ENCODE peak calls at places on chromosomes 1 and 21, in ten cellular contexts. T is ELF-1; V is GOT3; U is stimulated activated CD8-positive, alpha-beta memory T cell treated with anti-CD3 and anti-CD28 coated beads, Interleukin-15, amount 100 ng/mL, for 24 hours; S is stimulated activated naive CD8-positive, alpha-beta T cell treated with anti-CD3 and anti-CD28 coated beads, Interleukin-15, amount 100 ng/mL, for 72 hours; F is amniotic stem cell; A is HuH-7.5; P is cardiac fibroblast; C is fibroblast of pulmonary artery; Y is GDM1. N is an unnamed sample.

GRCh38 chr21:33861125-33861524 is 54.5 kb downstream of the ATP5PO start:
- DNase-seq in T (no peak), V (no peak), U (no peak), S (no peak), F (no peak), A (no peak), P (no peak), C (no peak), Y (no peak), N (no peak)

GRCh38 chr1:211323156-211324063 is 3.2 kb upstream of the TRAF5 start:
- DNase-seq in T (peak; percentile 70), V (no peak), U (no peak), S (peak; percentile 65), F (peak; percentile 41), A (peak; percentile 72), P (peak; percentile 76), C (peak; percentile 70), Y (peak; percentile 61), N (peak; percentile 73)

GRCh38 chr1:59116920-59117542 is 179.9 kb upstream of the FGGY start:
- DNase-seq in T (peak; percentile 71), V (no peak), U (no peak), S (no peak), F (no peak), A (no peak), P (peak; percentile 48), C (peak; percentile 51), Y (peak; percentile 36), N (peak; percentile 38)

GRCh38 chr1:44842763-44843655 is at the start of gene PTCH2:
- DNase-seq in T (peak; percentile 95), V (no peak), U (no peak), S (peak; percentile 33), F (peak; percentile 8), A (peak; percentile 76), P (peak; percentile 81), C (peak; percentile 67), Y (no peak), N (peak; percentile 92)

GRCh38 chr1:110990541-110990940 is 26.8 kb upstream of the LRIF1 start:
- DNase-seq in T (no peak), V (no peak), U (no peak), S (no peak), F (no peak), A (no peak), P (no peak), C (no peak), Y (no peak), N (no peak)

GRCh38 chr1:233172201-233172600 is 123.3 kb downstream of the PCNX2 start:
- DNase-seq in T (no peak), V (no peak), U (no peak), S (no peak), F (no peak), A (peak; percentile 16), P (peak; percentile 67), C (peak; percentile 72), Y (peak; percentile 6), N (no peak)

GRCh38 chr1:111399792-111400610 is 27.5 kb downstream of the OVGP1 start:
- DNase-seq in T (peak; percentile 32), V (no peak), U (peak; percentile 15), S (no peak), F (peak; percentile 46), A (no peak), P (peak; percentile 63), C (peak; percentile 72), Y (no peak), N (peak; percentile 49)

GRCh38 chr1:46173361-46173856 is 1.5 kb upstream of the TSPAN1 start:
- DNase-seq in T (peak; percentile 49), V (no peak), U (no peak), S (no peak), F (no peak), A (no peak), P (no peak), C (peak; percentile 18), Y (no peak), N (peak; percentile 57)

GRCh38 chr1:42739753-42740700 is at the start of gene CLDN19:
- DNase-seq in T (peak; percentile 94), V (no peak), U (no peak), S (no peak), F (no peak), A (peak; percentile 65), P (no peak), C (no peak), Y (no peak), N (peak; percentile 12)

GRCh38 chr1:11059166-11059989 is 440 bp downstream of the SRM start:
- DNase-seq in T (no peak), V (no peak), U (no peak), S (no peak), F (no peak), A (peak; percentile 52), P (no peak), C (no peak), Y (no peak), N (peak; percentile 52)

GRCh38 chr1:156748670-156749428 is 2.6 kb downstream of the HDGF start:
- DNase-seq in T (peak; percentile 36), V (no peak), U (no peak), S (no peak), F (no peak), A (peak; percentile 51), P (peak; percentile 72), C (peak; percentile 68), Y (peak; percentile 52), N (no peak)

GRCh38 chr1:156072251-156072650 is 10.0 kb downstream of the MEX3A start:
- DNase-seq in T (no peak), V (no peak), U (no peak), S (no peak), F (no peak), A (no peak), P (no peak), C (no peak), Y (no peak), N (no peak)

GRCh38 chr1:89198500-89199072 is at the start of gene GBP4:
- DNase-seq in T (peak; percentile 4), V (no peak), U (peak; percentile 23), S (peak; percentile 44), F (no peak), A (no peak), P (peak; percentile 70), C (peak; percentile 64), Y (peak; percentile 34), N (peak; percentile 20)

GRCh38 chr1:231933711-231934626 is 307.4 kb downstream of the DISC1 start:
- DNase-seq in T (no peak), V (no peak), U (no peak), S (no peak), F (no peak), A (no peak), P (peak; percentile 64), C (peak; percentile 62), Y (no peak), N (no peak)

GRCh38 chr1:17239420-17239819 is 9.5 kb upstream of the PADI3 start:
- DNase-seq in T (peak; percentile 88), V (no peak), U (no peak), S (peak; percentile 33), F (peak; percentile 67), A (peak; percentile 55), P (peak; percentile 96), C (peak; percentile 96), Y (peak; percentile 79), N (peak; percentile 89)

GRCh38 chr1:160131803-160132565 is 16.4 kb downstream of the ATP1A2 start:
- DNase-seq in T (no peak), V (no peak), U (no peak), S (no peak), F (no peak), A (no peak), P (no peak), C (no peak), Y (no peak), N (no peak)

GRCh38 chr1:209650454-209650853 is 1.8 kb downstream of the LAMB3 start:
- DNase-seq in T (no peak), V (no peak), U (no peak), S (no peak), F (no peak), A (no peak), P (peak; percentile 35), C (no peak), Y (peak; percentile 82), N (no peak)

N was measured in AG08396.